ENCODE peak calls at places on chromosome 19, in nine cellular contexts. D is uterus, A is GM23248, J is heart right ventricle, Q is testis, O is left ventricle myocardium inferior, M is transverse colon, F is breast epithelium, T is stomach. P is an unnamed sample.
A peak's percentile ranks its signal among the peaks of the same experiment; 100 is the strongest.

GRCh38 chr19:21697171-21697570 is 70.2 kb downstream of the ZNF100 start:
- DNase-seq in D (no peak), A (no peak), J (no peak), Q (no peak), O (no peak), M (no peak), F (no peak), T (no peak), P (no peak)

GRCh38 chr19:41793414-41793727 is 3.0 kb upstream of the CEACAM3 start:
- DNase-seq in D (no peak), A (no peak), J (no peak), Q (no peak), O (no peak), M (no peak), F (no peak), T (no peak), P (no peak)

GRCh38 chr19:42198676-42199439 is 18.6 kb downstream of the DEDD2 start:
- DNase-seq in D (no peak), A (no peak), J (no peak), Q (no peak), O (no peak), M (peak; percentile 72), F (no peak), T (peak; percentile 44), P (no peak)

GRCh38 chr19:19464339-19465098 is 50.8 kb downstream of the TSSK6 start:
- DNase-seq in D (no peak), A (peak; percentile 71), J (no peak), Q (no peak), O (no peak), M (no peak), F (no peak), T (peak; percentile 42), P (peak; percentile 76)

GRCh38 chr19:3478409-3479176 is 1.7 kb downstream of the SMIM24 start:
- DNase-seq in D (no peak), A (no peak), J (no peak), Q (no peak), O (no peak), M (no peak), F (no peak), T (no peak), P (no peak)

GRCh38 chr19:41328157-41328817 is 18.3 kb downstream of the CCDC97 start:
- DNase-seq in D (no peak), A (no peak), J (no peak), Q (no peak), O (no peak), M (no peak), F (no peak), T (no peak), P (no peak)

GRCh38 chr19:2845107-2845506 is 3.8 kb downstream of the ZNF555 start:
- DNase-seq in D (no peak), A (no peak), J (no peak), Q (no peak), O (no peak), M (no peak), F (no peak), T (no peak), P (no peak)

GRCh38 chr19:15913830-15914229 is 16.0 kb upstream of the CYP4F2 start:
- DNase-seq in D (no peak), A (no peak), J (no peak), Q (no peak), O (no peak), M (no peak), F (no peak), T (no peak), P (no peak)

GRCh38 chr19:10780368-10780767 is 55.6 kb downstream of the TMED1 start:
- DNase-seq in D (no peak), A (peak; percentile 20), J (peak; percentile 72), Q (peak; percentile 35), O (no peak), M (peak; percentile 42), F (no peak), T (no peak), P (peak; percentile 95)

GRCh38 chr19:33639034-33639681 is 17.4 kb downstream of the CHST8 start:
- DNase-seq in D (no peak), A (no peak), J (no peak), Q (no peak), O (no peak), M (no peak), F (no peak), T (no peak), P (no peak)

GRCh38 chr19:11234486-11235075 is 4.8 kb upstream of the ANGPTL8 start:
- DNase-seq in D (no peak), A (no peak), J (no peak), Q (no peak), O (no peak), M (no peak), F (no peak), T (no peak), P (no peak)

GRCh38 chr19:11127905-11128304 is 27.7 kb downstream of the SPC24 start:
- DNase-seq in D (no peak), A (no peak), J (no peak), Q (no peak), O (no peak), M (no peak), F (no peak), T (no peak), P (no peak)

GRCh38 chr19:31838163-31838798 is 489.0 kb upstream of the TSHZ3 start:
- DNase-seq in D (no peak), A (no peak), J (no peak), Q (peak; percentile 47), O (no peak), M (no peak), F (no peak), T (no peak), P (peak; percentile 11)

DNA sequence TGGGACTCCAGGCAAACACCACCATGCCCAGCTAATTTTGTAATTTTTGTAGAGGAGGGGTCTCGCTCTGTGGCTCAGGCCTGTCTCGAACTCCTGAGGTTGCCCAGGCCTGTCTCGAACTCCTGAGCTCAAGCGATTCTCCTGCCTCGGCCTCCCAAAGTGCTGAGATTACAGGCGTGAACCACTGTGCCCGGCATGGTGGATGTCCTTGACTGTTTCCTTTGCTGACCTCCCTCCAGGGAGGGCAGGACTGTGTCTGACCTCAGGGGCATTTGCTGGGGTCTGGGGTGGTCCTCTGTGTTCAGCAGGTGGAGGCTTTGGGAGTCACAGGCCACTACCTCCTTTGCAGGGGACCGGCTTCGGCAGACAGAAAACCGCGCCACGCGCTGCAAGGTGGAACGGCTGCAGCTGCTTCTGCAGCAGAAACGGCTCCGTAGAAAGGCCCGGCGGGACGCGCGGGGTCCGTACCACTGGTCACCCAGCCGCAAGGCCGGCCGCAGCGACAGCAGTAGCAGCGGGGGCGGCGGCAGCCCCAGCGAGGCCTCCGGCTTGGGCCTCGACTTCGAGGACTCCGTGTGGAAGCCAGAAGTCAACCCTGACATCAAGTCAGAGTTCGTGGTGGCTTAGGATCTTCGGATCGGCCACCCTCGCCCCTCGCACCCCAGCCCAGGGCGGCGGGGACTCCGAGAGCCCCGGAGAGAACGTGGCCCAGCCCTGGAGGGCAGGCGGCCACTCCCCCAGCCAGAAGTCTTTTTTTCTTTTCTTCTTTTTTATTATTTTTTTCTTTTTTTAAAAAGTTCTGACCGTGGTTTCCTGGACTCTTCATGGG is 8.5 kb downstream of the MIDN start:
- DNase-seq in D (no peak), A (peak; percentile 23), J (no peak), Q (no peak), O (no peak), M (peak; percentile 16), F (no peak), T (no peak), P (no peak)
- H3K4me1 ChIP-seq in D (peaks cover 12% of the 10 kb centered on the region), A (peaks cover 44% of the 10 kb centered on the region), J (peaks cover 78% of the 10 kb centered on the region), Q (peaks cover 72% of the 10 kb centered on the region), O (peaks cover 97% of the 10 kb centered on the region), M (peaks cover 85% of the 10 kb centered on the region), F (peaks cover 20% of the 10 kb centered on the region), T (peaks cover 89% of the 10 kb centered on the region), P (peaks cover 21% of the 10 kb centered on the region)

DNA sequence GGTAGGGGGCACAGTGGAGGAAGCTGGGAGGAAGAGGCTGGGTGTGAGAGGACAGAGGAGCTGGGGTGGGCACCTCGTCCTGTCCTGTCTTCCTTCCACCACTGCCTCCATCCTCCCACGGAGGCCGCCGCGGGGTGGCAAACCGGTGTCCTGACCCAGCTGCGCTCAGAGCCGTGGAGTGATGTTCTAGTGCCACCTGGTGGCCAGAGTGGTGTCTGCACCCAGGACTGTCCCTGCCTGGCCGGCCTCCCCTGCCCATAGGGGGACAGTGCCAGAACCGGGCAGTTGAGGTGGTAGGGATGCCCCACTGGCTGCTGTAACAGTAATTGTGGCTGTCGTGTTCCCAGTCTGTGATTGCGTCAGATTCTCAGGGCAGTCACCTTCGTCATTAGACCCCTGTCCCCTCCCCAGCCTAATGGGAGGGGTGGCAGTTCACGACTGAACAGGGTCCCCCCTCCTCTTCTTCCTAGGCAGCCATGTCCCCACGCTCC is 11.1 kb upstream of the ARRDC2 start:
- DNase-seq in D (peak; percentile 88), A (peak; percentile 82), J (peak; percentile 83), Q (peak; percentile 89), O (peak; percentile 86), M (peak; percentile 90), F (peak; percentile 89), T (peak; percentile 91), P (peak; percentile 83)
- H3K4me3 ChIP-seq in D (no peak overlapping the region), A (no peak overlapping the region), J (no peak overlapping the region), Q (no peak overlapping the region), O (no peak overlapping the region), M (no peak overlapping the region), F (no peak overlapping the region), T (no peak overlapping the region), P (no peak overlapping the region)

GRCh38 chr19:34998777-34999497 is 1.2 kb upstream of the GRAMD1A start:
- DNase-seq in D (no peak), A (no peak), J (no peak), Q (no peak), O (no peak), M (no peak), F (no peak), T (no peak), P (no peak)

GRCh38 chr19:34994286-34994642 is 5.9 kb upstream of the GRAMD1A start:
- DNase-seq in D (no peak), A (no peak), J (no peak), Q (no peak), O (no peak), M (no peak), F (no peak), T (no peak), P (no peak)

GRCh38 chr19:34994643-34995471 is 5.3 kb upstream of the GRAMD1A start:
- DNase-seq in D (no peak), A (no peak), J (peak; percentile 56), Q (peak; percentile 56), O (no peak), M (peak; percentile 65), F (peak; percentile 82), T (peak; percentile 81), P (no peak)

GRCh38 chr19:34996978-34997640 is 3.0 kb upstream of the GRAMD1A start:
- DNase-seq in D (no peak), A (no peak), J (no peak), Q (no peak), O (no peak), M (no peak), F (no peak), T (no peak), P (peak; percentile 80)

GRCh38 chr19:34995551-34995950 is 4.6 kb upstream of the GRAMD1A start:
- DNase-seq in D (no peak), A (no peak), J (no peak), Q (no peak), O (no peak), M (no peak), F (no peak), T (no peak), P (no peak)
- H3K4me1 ChIP-seq in D (no peaks in the 10 kb centered on the region), A (no peaks in the 10 kb centered on the region), J (peaks cover 40% of the 10 kb centered on the region), Q (peaks cover 39% of the 10 kb centered on the region), O (peaks cover 57% of the 10 kb centered on the region), M (peaks cover 31% of the 10 kb centered on the region), F (no peaks in the 10 kb centered on the region), T (peaks cover 51% of the 10 kb centered on the region), P (peaks cover 7% of the 10 kb centered on the region)

DNA sequence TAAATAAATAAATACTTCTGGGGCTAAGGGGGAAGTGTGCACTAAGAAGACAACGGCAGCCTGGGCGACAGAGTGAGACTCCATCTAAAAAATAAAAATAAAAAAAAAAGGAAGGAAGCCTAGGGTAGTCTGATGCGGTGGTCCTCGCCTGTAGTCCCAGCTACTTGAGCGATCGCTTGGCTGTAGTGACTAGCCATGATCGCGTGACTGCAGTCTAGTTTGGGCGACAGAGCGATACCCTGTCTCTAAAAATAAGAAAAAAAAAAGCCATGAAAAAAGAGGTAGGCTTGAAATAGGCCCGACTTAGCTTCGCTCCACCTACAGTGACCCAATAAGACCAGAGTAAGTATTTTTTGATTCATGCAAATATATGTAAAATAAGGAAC is 661 bp upstream of the BABAM1 start:
- DNase-seq in D (no peak), A (no peak), J (no peak), Q (no peak), O (no peak), M (no peak), F (no peak), T (no peak), P (no peak)
- H3K4me3 ChIP-seq in D (no peak overlapping the region), A (no peak overlapping the region), J (peak overlapping the region; percentile 77), Q (no peak overlapping the region), O (peak overlapping the region; percentile 96), M (no peak overlapping the region), F (no peak overlapping the region), T (no peak overlapping the region), P (no peak overlapping the region)

P was measured in cardiac muscle cell.